ENCODE peak calls at places on chromosomes 11 and 22, in seven cellular contexts. E is tibial nerve, T is PC-3, S is A549, C is left ventricle myocardium inferior, D is cardiac muscle cell, X is IMR-90. R is an unnamed sample.

GRCh38 chr11:2761131-2762030 is 61.6 kb upstream of the KCNQ1OT1 start:
- DNase-seq in T (no peak), S (no peak), D (no peak), X (no peak), C (no peak), E (no peak), R (peak)

GRCh38 chr11:75543808-75544207 is 18.1 kb upstream of the GDPD5 start:
- DNase-seq in T (no peak), D (no peak), X (no peak), E (no peak), C (no peak), S (no peak), R (no peak)

GRCh38 chr11:70611890-70612289 is 213.6 kb downstream of the CTTN start:
- DNase-seq in X (no peak), T (no peak), D (no peak), E (no peak), C (no peak), S (no peak), R (no peak)

GRCh38 chr22:46336119-46337078 is 885 bp downstream of the TRMU start:
- DNase-seq in T (peak), E (no peak), C (peak), X (peak), D (peak), S (no peak), R (no peak)

GRCh38 chr11:123069878-123070821 is 8.2 kb upstream of the HSPA8 start:
- DNase-seq in T (no peak), S (no peak), D (no peak), E (no peak), C (no peak), X (no peak), R (no peak)

GRCh38 chr11:123640677-123641494 is 13.5 kb downstream of the SCN3B start:
- DNase-seq in S (peak), T (peak), D (peak), X (peak), E (no peak), C (peak), R (no peak)

GRCh38 chr11:20351870-20352269 is 11.6 kb upstream of the HTATIP2 start:
- DNase-seq in C (no peak), E (no peak), S (no peak), T (no peak), D (no peak), X (no peak), R (no peak)

GRCh38 chr22:31046591-31047226 is 34.4 kb upstream of the SMTN start:
- DNase-seq in T (no peak), C (peak), D (peak), E (peak), X (peak), S (no peak), R (no peak)

GRCh38 chr11:15663778-15664218 is 549.1 kb downstream of the INSC start:
- DNase-seq in X (no peak), D (no peak), C (no peak), T (no peak), E (no peak), S (peak), R (no peak)

GRCh38 chr11:134207538-134208239 is 16.1 kb downstream of the NCAPD3 start:
- DNase-seq in S (peak), T (peak), D (peak), X (no peak), E (peak), C (peak), R (no peak)

GRCh38 chr11:122663764-122664163 is 8.2 kb downstream of the UBASH3B start:
- DNase-seq in D (no peak), T (no peak), S (no peak), E (no peak), C (no peak), X (no peak), R (no peak)

GRCh38 chr11:117911694-117912093 is 17.5 kb downstream of the TMPRSS13 start:
- DNase-seq in S (no peak), E (no peak), C (no peak), D (no peak), X (no peak), T (no peak), R (peak)

GRCh38 chr11:123083623-123084029 is 21.7 kb upstream of the HSPA8 start:
- DNase-seq in S (peak), X (peak), T (peak), D (peak), C (peak), E (peak), R (peak)

GRCh38 chr11:72585762-72586590 is 88.2 kb downstream of the PDE2A start:
- DNase-seq in S (peak), C (peak), T (peak), D (peak), E (peak), X (peak), R (no peak)

GRCh38 chr11:115893701-115894100 is 389.5 kb upstream of the CADM1 start:
- DNase-seq in S (no peak), D (no peak), X (peak), C (no peak), E (no peak), T (peak), R (no peak)

GRCh38 chr22:22080270-22080669 is 97.7 kb upstream of the TOP3B start:
- DNase-seq in X (no peak), D (no peak), S (no peak), E (no peak), C (no peak), T (no peak), R (no peak)

DNA sequence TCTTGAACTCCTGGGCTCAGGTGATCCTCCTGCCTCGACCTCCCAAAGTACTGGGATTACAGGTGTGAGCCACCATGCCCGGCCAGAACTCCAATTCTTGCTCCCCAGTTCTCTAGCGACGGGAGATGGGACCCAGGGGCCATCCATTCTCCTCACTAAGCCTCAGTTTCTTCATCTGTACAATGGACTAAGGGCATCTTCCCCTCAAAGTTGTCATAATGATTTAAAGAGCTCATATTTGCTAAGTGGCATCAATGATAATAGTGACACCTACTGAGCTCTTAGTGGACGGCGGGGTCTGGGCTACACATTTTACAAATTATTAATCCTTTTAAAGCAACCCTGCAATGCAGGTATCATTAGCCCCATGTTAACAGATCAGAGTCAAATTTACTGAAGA is 34.5 kb downstream of the KIAA0930 start:
- DNase-seq in C (no peak), X (no peak), T (no peak), D (no peak), S (no peak), E (no peak), R (no peak)
- H3K27ac ChIP-seq in C (no peak), X (no peak), T (no peak), D (no peak), S (no peak), E (no peak), R (no peak)

DNA sequence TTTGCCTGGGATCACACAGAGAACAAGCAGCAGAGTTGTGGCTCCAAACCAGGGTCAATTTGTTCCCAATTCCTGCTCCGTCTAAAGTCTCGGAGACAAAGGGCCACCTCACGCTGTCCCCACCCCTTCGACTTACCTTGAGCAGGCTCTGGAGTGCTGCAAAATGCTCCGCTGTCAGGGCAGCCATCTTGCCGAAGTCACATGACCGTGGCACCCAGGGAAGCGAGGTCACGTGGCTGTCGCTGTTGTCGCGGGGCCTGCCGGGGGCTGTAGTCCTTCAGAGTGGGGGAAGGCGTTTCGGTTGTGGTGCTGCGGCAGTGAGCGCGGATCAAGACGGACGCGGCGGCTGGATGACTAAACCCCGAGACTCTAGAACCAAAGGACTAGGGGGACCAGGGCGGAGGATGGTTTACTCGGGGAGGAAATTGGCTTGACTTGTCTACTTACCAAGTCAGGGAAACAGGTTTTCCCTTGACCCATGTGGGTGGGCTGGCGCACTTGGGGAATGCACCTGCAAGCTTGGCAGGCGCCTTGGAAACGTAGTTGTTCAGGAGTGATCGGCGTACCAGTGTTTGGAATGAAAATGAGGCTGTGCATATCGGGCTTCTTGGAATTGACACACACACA is at the start of gene COMMD9:
- DNase-seq in C (peak), T (peak), D (peak), X (peak), E (peak), S (peak), R (peak)
- TF ChIP-seq CTCF in C (no peak), T (no peak), D (no peak), X (no peak), E (no peak), S (no peak), R (no peak)

DNA sequence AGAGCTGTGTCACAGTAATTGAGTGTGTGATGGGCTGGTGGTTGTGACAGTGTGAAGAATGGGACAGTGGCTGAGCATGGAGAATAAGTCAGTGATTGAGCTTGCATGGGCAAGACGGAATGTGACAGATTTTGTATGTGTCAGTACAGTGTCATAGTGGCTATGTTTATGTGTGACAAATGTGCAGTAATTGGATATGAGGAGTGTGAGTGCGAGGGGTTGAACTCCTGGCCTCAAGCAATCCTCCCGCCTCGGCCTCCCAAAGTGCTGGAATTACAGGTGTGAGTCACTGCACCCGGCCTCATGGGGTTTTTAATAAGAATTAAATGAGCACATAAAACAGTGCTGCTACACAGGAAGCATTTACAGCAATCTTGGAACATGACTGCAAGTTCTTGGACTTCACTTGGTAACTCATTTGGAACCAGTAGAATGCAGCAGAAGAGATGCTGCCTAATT is 619 bp upstream of the RRAS2 start:
- DNase-seq in C (no peak), E (no peak), T (peak), X (peak), D (no peak), S (no peak), R (no peak)
- H3K4me3 ChIP-seq in C (peak), E (peak), T (peak), X (peak), D (peak), S (peak), R (peak)

DNA sequence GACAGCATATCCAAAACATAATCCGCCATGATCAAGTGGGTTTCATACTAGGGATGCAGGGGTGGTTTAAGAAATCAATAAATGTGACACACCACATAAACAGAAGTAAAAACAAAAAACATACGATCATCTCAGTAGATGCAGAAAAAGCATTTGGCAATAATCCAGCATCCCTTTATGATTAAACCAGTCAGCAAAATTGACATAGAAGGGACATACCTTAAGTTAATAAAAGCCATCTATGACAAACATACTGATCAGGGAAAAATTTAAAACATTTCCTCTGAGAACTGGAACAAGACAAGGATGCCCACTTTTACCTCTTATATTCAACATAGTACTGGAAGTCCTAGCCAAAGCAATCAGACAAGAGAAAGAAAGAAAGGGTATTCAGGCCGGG is 49.6 kb downstream of the GAS2 start:
- DNase-seq in T (no peak), E (no peak), C (no peak), X (no peak), S (no peak), D (no peak), R (no peak)
- H3K27ac ChIP-seq in T (no peak), E (no peak), C (no peak), X (no peak), S (no peak), D (no peak), R (no peak)

DNA sequence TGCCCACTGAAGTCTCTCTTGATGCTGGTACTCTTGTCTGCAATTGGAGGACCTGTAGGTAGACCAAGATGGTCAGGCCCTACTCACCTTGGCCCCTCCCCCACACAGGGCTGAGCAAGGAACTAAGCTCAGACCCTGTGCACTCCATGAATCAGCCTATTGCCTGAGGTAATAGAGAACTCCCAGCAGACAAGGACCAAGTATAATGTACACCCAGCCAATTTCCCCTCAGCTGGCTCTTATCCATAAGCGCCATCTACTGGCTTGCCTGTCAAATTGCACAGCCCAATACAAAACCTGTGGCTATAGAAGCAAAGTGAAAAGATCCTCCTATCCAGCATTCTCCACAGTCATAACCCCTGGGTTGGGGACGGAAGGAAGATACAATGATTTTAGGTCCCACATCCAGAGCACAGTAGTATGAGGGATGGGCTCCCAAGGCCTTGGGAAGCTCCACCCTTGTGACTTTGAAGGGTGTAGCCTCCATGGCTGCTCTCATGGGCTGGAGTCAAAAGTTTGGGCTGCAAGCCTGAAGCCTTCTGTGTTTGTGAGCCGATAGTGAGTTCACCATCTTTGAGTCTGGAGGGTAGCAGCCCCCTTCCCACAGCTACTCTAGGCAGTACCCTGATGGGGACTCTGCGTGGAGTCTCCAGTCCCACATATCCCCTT is 56.0 kb downstream of the GLYATL2 start:
- DNase-seq in D (peak), T (peak), S (peak), E (no peak), C (no peak), X (peak), R (no peak)
- TF ChIP-seq CTCF in D (peak), T (peak), S (peak), E (peak), C (peak), X (peak), R (no peak)

GRCh38 chr11:1041149-1041467 is 4.6 kb upstream of the MUC6 start:
- DNase-seq in S (no peak), D (no peak), C (no peak), E (no peak), T (no peak), X (no peak), R (no peak)
- H3K4me3 ChIP-seq in S (no peak), D (no peak), C (no peak), E (no peak), T (no peak), X (no peak), R (no peak)

GRCh38 chr11:114084414-114084813 is 24.9 kb downstream of the ZBTB16 start:
- DNase-seq in T (no peak), D (no peak), E (no peak), C (no peak), S (no peak), X (no peak), R (no peak)
- H3K27ac ChIP-seq in T (no peak), D (no peak), E (no peak), C (peak), S (no peak), X (no peak), R (peak)